ENCODE peak calls at places on chromosomes 13 and 19, in four cellular contexts. L is iris pigment epithelial cell; W is LHCN-M2; R is activated T-cell treated with anti-CD3 and anti-CD28 coated beads, Interleukin-2, amount 50 U/mL, for 72 hours. K is an unnamed sample.

GRCh38 chr13:60933638-60934037 is 482.0 kb downstream of the PCDH20 start:
- DNase-seq in L (no peak), W (no peak), R (no peak), K (no peak)

GRCh38 chr19:18119243-18120105 is 21.9 kb downstream of the MAST3 start:
- DNase-seq in L (no peak), W (no peak), R (peak), K (no peak)

GRCh38 chr13:64525687-64526086 is 2704.4 kb downstream of the PCDH9 start:
- DNase-seq in L (no peak), W (no peak), R (no peak), K (no peak)

GRCh38 chr13:56903710-56904109 is 237.0 kb upstream of the PRR20A start:
- DNase-seq in L (no peak), W (no peak), R (no peak), K (no peak)

GRCh38 chr19:28444371-28444770 is 768.6 kb downstream of the UQCRFS1 start:
- DNase-seq in L (no peak), W (no peak), R (no peak), K (no peak)

GRCh38 chr19:13747098-13747453 is 17.2 kb upstream of the MRI1 start:
- DNase-seq in L (no peak), W (no peak), R (no peak), K (no peak)

GRCh38 chr19:55092423-55093318 is 17.0 kb downstream of the EPS8L1 start:
- DNase-seq in L (no peak), W (no peak), R (no peak), K (no peak)

GRCh38 chr13:38090913-38091312 is 221.3 kb upstream of the TRPC4 start:
- DNase-seq in L (no peak), W (no peak), R (no peak), K (no peak)

GRCh38 chr19:7851623-7852500 is 21.8 kb downstream of the EVI5L start:
- DNase-seq in L (no peak), W (no peak), R (no peak), K (no peak)

GRCh38 chr13:111022886-111023285 is 92.2 kb upstream of the ARHGEF7 start:
- DNase-seq in L (no peak), W (no peak), R (no peak), K (no peak)

GRCh38 chr19:41452584-41453275 is 9.8 kb downstream of the ERICH4 start:
- DNase-seq in L (no peak), W (no peak), R (no peak), K (no peak)

GRCh38 chr13:53151692-53152421 is 123.2 kb downstream of the OLFM4 start:
- DNase-seq in L (peak), W (no peak), R (peak), K (no peak)

GRCh38 chr19:15373644-15374043 is 5.9 kb downstream of the AKAP8 start:
- DNase-seq in L (no peak), W (no peak), R (no peak), K (no peak)

GRCh38 chr13:63304497-63304896 is 1888.8 kb upstream of the PCDH20 start:
- DNase-seq in L (no peak), W (no peak), R (no peak), K (no peak)

GRCh38 chr19:3699071-3699740 is 1.1 kb downstream of the PIP5K1C start:
- DNase-seq in L (peak), W (peak), R (peak), K (peak)

GRCh38 chr13:25371608-25372274 is at the start of gene ATP8A2:
- DNase-seq in L (no peak), W (no peak), R (no peak), K (no peak)

GRCh38 chr19:44111910-44112463 is 1.2 kb upstream of the ZNF225 start:
- DNase-seq in L (peak), W (peak), R (peak), K (no peak)

GRCh38 chr19:53962887-53963435 is at the start of gene CACNG8:
- DNase-seq in L (no peak), W (no peak), R (no peak), K (no peak)

GRCh38 chr19:45863840-45864628 is at the start of gene FOXA3:
- DNase-seq in L (no peak), W (peak), R (peak), K (peak)

GRCh38 chr19:43435775-43436174 is 21.1 kb downstream of the TEX101 start:
- DNase-seq in L (no peak), W (no peak), R (no peak), K (no peak)